ENCODE peak calls at places on chromosome 1, in ten cellular contexts. S, R, L, W, H, K, A, V, G and E are unnamed samples.

GRCh38 chr1:1333551-1334241 is 2.6 kb downstream of the TAS1R3 start:
- ATAC-seq in K (no peak), L (no peak), V (no peak), A (no peak), S (no peak), G (peak; percentile 10), H (no peak), R (peak; percentile 21), W (no peak), E (no peak)

GRCh38 chr1:234373938-234374240 is 633 bp downstream of the COA6 start:
- ATAC-seq in K (peak; percentile 53), G (peak; percentile 48), W (peak; percentile 38), H (no peak), V (peak; percentile 28), S (peak; percentile 31), A (peak; percentile 51), L (peak; percentile 61), R (peak; percentile 55), E (peak; percentile 20)

GRCh38 chr1:168343566-168343965 is 62.9 kb downstream of the TBX19 start:
- ATAC-seq in G (peak; percentile 33), S (no peak), H (no peak), K (no peak), L (peak; percentile 26), V (no peak), R (peak; percentile 13), W (no peak), A (no peak), E (no peak)

GRCh38 chr1:206557636-206558473 is 50.5 kb downstream of the RASSF5 start:
- ATAC-seq in V (peak; percentile 14), G (peak; percentile 7), A (no peak), S (peak; percentile 2), L (peak; percentile 40), H (no peak), K (no peak), W (no peak), R (no peak), E (no peak)

GRCh38 chr1:245258271-245258920 is 103.6 kb downstream of the KIF26B start:
- ATAC-seq in R (no peak), W (no peak), G (peak; percentile 88), H (no peak), S (no peak), V (no peak), A (no peak), L (peak; percentile 71), K (peak; percentile 18), E (no peak)

GRCh38 chr1:91819038-91819788 is 66.7 kb downstream of the TGFBR3 start:
- ATAC-seq in L (no peak), A (no peak), W (no peak), V (no peak), G (no peak), S (peak; percentile 57), K (peak; percentile 74), H (no peak), R (no peak), E (no peak)

GRCh38 chr1:55243655-55244054 is 28.5 kb upstream of the USP24 start:
- ATAC-seq in R (no peak), H (no peak), L (no peak), W (no peak), G (no peak), A (no peak), K (no peak), V (no peak), S (no peak), E (no peak)

GRCh38 chr1:151980287-151981177 is 13.1 kb downstream of the S100A10 start:
- ATAC-seq in S (no peak), H (no peak), W (no peak), L (no peak), G (no peak), K (no peak), A (peak; percentile 79), R (peak; percentile 93), V (no peak), E (no peak)

GRCh38 chr1:202243006-202243405 is 49.4 kb downstream of the LGR6 start:
- ATAC-seq in W (no peak), L (no peak), A (no peak), G (no peak), K (no peak), V (no peak), R (no peak), H (no peak), S (no peak), E (no peak)

GRCh38 chr1:50481142-50481736 is 58.0 kb upstream of the DMRTA2 start:
- ATAC-seq in W (no peak), A (no peak), L (no peak), G (no peak), H (no peak), K (no peak), R (no peak), S (no peak), V (no peak), E (no peak)

GRCh38 chr1:42851960-42852607 is 5.7 kb downstream of the ZNF691 start:
- ATAC-seq in V (no peak), G (no peak), A (no peak), W (no peak), S (no peak), R (no peak), L (no peak), K (no peak), H (no peak), E (no peak)